ENCODE peak calls at places on chromosomes 4 and X, in six cellular contexts. T is NCI-H1436; M is CD4-positive, alpha-beta T cell; Q is T-cell; B is GM23248; H is activated gamma-delta T cell treated with Interleukin-2 at 50 U/mL for 16 hours. E is an unnamed sample.

GRCh38 chrX:128975716-128976115 is 547.6 kb downstream of the SMARCA1 start:
- DNase-seq in Q (no peak), M (no peak), H (no peak), B (peak), T (peak), E (no peak)

GRCh38 chr4:56979674-56980073 is 978 bp downstream of the POLR2B start:
- DNase-seq in Q (no peak), H (peak), M (no peak), B (peak), T (no peak), E (no peak)

GRCh38 chr4:138861130-138861529 is 154.5 kb upstream of the NOCT start:
- DNase-seq in H (no peak), T (no peak), Q (no peak), B (peak), M (no peak), E (peak)

GRCh38 chr4:169398294-169398693 is 127.5 kb upstream of the SH3RF1 start:
- DNase-seq in Q (no peak), M (no peak), T (no peak), B (peak), H (no peak), E (peak)

GRCh38 chrX:106917830-106918500 is 2.2 kb upstream of the CLDN2 start:
- DNase-seq in B (peak), M (no peak), Q (peak), T (no peak), H (no peak), E (peak)

GRCh38 chr4:39047691-39048090 is 14.3 kb upstream of the KLHL5 start:
- DNase-seq in Q (no peak), T (no peak), H (no peak), B (peak), M (no peak), E (no peak)

GRCh38 chrX:153456161-153456560 is 10.3 kb upstream of the TREX2 start:
- DNase-seq in B (no peak), Q (no peak), T (no peak), M (no peak), H (no peak), E (no peak)

GRCh38 chrX:18793601-18794089 is 86.2 kb downstream of the PPEF1 start:
- DNase-seq in Q (no peak), H (no peak), M (no peak), T (no peak), B (no peak), E (no peak)

GRCh38 chr4:98638661-98639060 is 19.8 kb downstream of the TSPAN5 start:
- DNase-seq in T (no peak), B (peak), Q (no peak), H (no peak), M (no peak), E (no peak)

GRCh38 chr4:153465922-153466636 is at the start of gene TMEM131L:
- DNase-seq in B (peak), M (peak), H (peak), Q (peak), T (peak), E (peak)

GRCh38 chr4:3346146-3346545 is 53.3 kb downstream of the RGS12 start:
- DNase-seq in H (peak), T (peak), Q (peak), M (no peak), B (peak), E (peak)

GRCh38 chr4:7335363-7336066 is 99.2 kb downstream of the PSAPL1 start:
- DNase-seq in H (peak), B (peak), T (no peak), M (peak), Q (peak), E (peak)

GRCh38 chr4:153539058-153539826 is 73.1 kb downstream of the TMEM131L start:
- DNase-seq in B (no peak), T (no peak), Q (no peak), M (no peak), H (no peak), E (no peak)

GRCh38 chr4:128427832-128428366 is 140.3 kb upstream of the PGRMC2 start:
- DNase-seq in H (no peak), M (no peak), B (peak), Q (no peak), T (peak), E (peak)

GRCh38 chrX:19122641-19123009 is 357 bp upstream of the ADGRG2 start:
- DNase-seq in H (no peak), Q (no peak), T (no peak), M (no peak), B (no peak), E (no peak)

GRCh38 chr4:96035727-96036126 is 195.8 kb downstream of the PDHA2 start:
- DNase-seq in T (no peak), H (no peak), B (no peak), Q (no peak), M (no peak), E (no peak)

GRCh38 chr4:141922224-141922623 is 285.8 kb downstream of the IL15 start:
- DNase-seq in B (peak), T (no peak), H (no peak), Q (no peak), M (no peak), E (no peak)

E was measured in GM03348.